ENCODE peak calls at places on chromosomes 11 and 22, in nine cellular contexts. T, E, M, N, I, W, H, B and X are unnamed samples.

GRCh38 chr22:30181459-30182353 is 64.9 kb downstream of the LIF start:
- DNase-seq in H (no peak), I (no peak), W (no peak), E (no peak), M (no peak), T (no peak), B (no peak), N (peak; percentile 69), X (no peak)

GRCh38 chr11:43541993-43542392 is 138.5 kb upstream of the HSD17B12 start:
- DNase-seq in M (no peak), B (no peak), N (no peak), E (no peak), W (no peak), T (no peak), H (no peak), I (no peak), X (no peak)

GRCh38 chr22:32531955-32532818 is 57.6 kb downstream of the FBXO7 start:
- DNase-seq in B (peak; percentile 86), M (no peak), I (no peak), H (peak; percentile 86), W (peak; percentile 82), N (no peak), T (peak; percentile 69), E (peak; percentile 87), X (peak; percentile 38)

GRCh38 chr22:36238348-36239149 is 778 bp downstream of the APOL2 start:
- DNase-seq in I (no peak), W (no peak), E (no peak), B (no peak), T (no peak), N (no peak), H (peak; percentile 48), M (no peak), X (peak; percentile 67)

GRCh38 chr11:2296913-2297622 is 4.7 kb downstream of the C11orf21 start:
- DNase-seq in H (no peak), W (no peak), B (peak; percentile 0), N (no peak), M (no peak), T (no peak), I (no peak), E (no peak), X (no peak)

GRCh38 chr11:134442246-134442645 is 30.2 kb upstream of the B3GAT1 start:
- DNase-seq in W (no peak), I (no peak), T (no peak), H (no peak), B (no peak), M (no peak), N (no peak), E (no peak), X (no peak)

GRCh38 chr11:132804258-132804657 is 728.0 kb downstream of the OPCML start:
- DNase-seq in E (no peak), H (no peak), W (no peak), T (no peak), N (no peak), B (no peak), I (no peak), M (no peak), X (no peak)

GRCh38 chr11:65428578-65429068 is 6.0 kb downstream of the NEAT1 start:
- DNase-seq in T (no peak), H (no peak), N (no peak), I (no peak), E (no peak), M (no peak), W (no peak), B (peak; percentile 56), X (peak; percentile 69)

GRCh38 chr11:57480409-57481137 is 20.2 kb downstream of the RTN4RL2 start:
- DNase-seq in M (peak; percentile 59), I (no peak), B (peak; percentile 87), W (peak; percentile 93), H (peak; percentile 68), N (peak; percentile 70), E (no peak), T (peak; percentile 48), X (peak; percentile 76)

GRCh38 chr22:44187652-44188230 is 7.0 kb downstream of the PARVG start:
- DNase-seq in B (no peak), M (no peak), H (no peak), I (no peak), N (no peak), W (no peak), T (no peak), E (no peak), X (no peak)

GRCh38 chr11:27296406-27296994 is 66.5 kb downstream of the CCDC34 start:
- DNase-seq in T (peak; percentile 43), M (peak; percentile 46), H (peak; percentile 84), I (no peak), N (peak; percentile 36), E (no peak), B (no peak), W (no peak), X (no peak)

GRCh38 chr22:21029486-21030025 is 2.8 kb downstream of the SLC7A4 start:
- DNase-seq in T (no peak), M (no peak), B (no peak), I (no peak), H (no peak), W (no peak), E (no peak), N (no peak), X (no peak)

GRCh38 chr11:19861171-19861570 is 148.5 kb downstream of the NAV2 start:
- DNase-seq in I (no peak), E (no peak), N (no peak), B (peak; percentile 64), W (no peak), M (peak; percentile 7), H (peak; percentile 26), T (no peak), X (no peak)

GRCh38 chr11:13355191-13355590 is 77.6 kb downstream of the BMAL1 start:
- DNase-seq in T (no peak), E (no peak), W (no peak), N (no peak), H (no peak), B (no peak), I (no peak), M (no peak), X (no peak)

GRCh38 chr22:43666511-43666910 is 145.6 kb downstream of the EFCAB6 start:
- DNase-seq in B (no peak), E (no peak), M (no peak), H (no peak), T (no peak), I (no peak), N (no peak), W (no peak), X (no peak)

GRCh38 chr11:115981814-115982471 is 477.7 kb upstream of the CADM1 start:
- DNase-seq in N (no peak), B (no peak), M (no peak), W (no peak), E (no peak), H (no peak), T (no peak), I (no peak), X (no peak)

GRCh38 chr22:23187871-23188700 is 7.8 kb downstream of the BCR start:
- DNase-seq in I (no peak), W (no peak), N (no peak), E (no peak), H (no peak), M (no peak), T (no peak), B (no peak), X (no peak)

GRCh38 chr11:126573325-126574076 is 218.0 kb downstream of the ST3GAL4 start:
- DNase-seq in I (no peak), H (peak; percentile 4), M (no peak), W (peak; percentile 58), E (no peak), N (no peak), T (no peak), B (no peak), X (no peak)

GRCh38 chr11:34299962-34300350 is 57.9 kb downstream of the ABTB2 start:
- DNase-seq in T (no peak), B (no peak), W (no peak), M (no peak), N (no peak), E (no peak), I (no peak), H (no peak), X (no peak)

GRCh38 chr11:130403301-130403804 is 25.1 kb downstream of the ADAMTS8 start:
- DNase-seq in T (no peak), M (peak; percentile 30), W (no peak), I (peak; percentile 17), E (peak; percentile 75), B (peak; percentile 73), H (peak; percentile 93), N (no peak), X (no peak)

GRCh38 chr11:32005786-32006406 is 85.0 kb upstream of the RCN1 start:
- DNase-seq in W (no peak), H (no peak), I (no peak), T (no peak), B (no peak), M (peak; percentile 22), N (no peak), E (no peak), X (no peak)

GRCh38 chr11:13134886-13135285 is 125.8 kb downstream of the RASSF10 start:
- DNase-seq in I (no peak), H (no peak), T (no peak), W (no peak), E (no peak), M (no peak), N (no peak), B (no peak), X (no peak)